ENCODE peak calls at places on chromosomes 13 and 19, in ten cellular contexts. P is stimulated activated naive CD8-positive, alpha-beta T cell treated with anti-CD3 and anti-CD28 coated beads, Interleukin-15, Interleukin-2, amounts not matched to agents 100 U/mL and 50 U/mL, for 24 hours; T is NCI-H774; O is GDM1; U is colonic mucosa; C is choroid plexus epithelial cell; N is activated T-helper 2 cell treated with anti-CD3 and anti-CD28 coated beads, Interferon-gamma antibody, Interleukin-2, Interleukin-4, amounts not matched to agents 10 μg/mL and 5 μg/mL and 100 μg/mL, durations not matched to agents 14 hours and 24 hours and 36 hours; Q is skeletal muscle cell; R is EH; S is posterior vena cava. M is an unnamed sample.

GRCh38 chr19:51337141-51337860 is 4.6 kb downstream of the VSIG10L start:
- DNase-seq in P (no peak), T (no peak), O (no peak), U (no peak), C (no peak), N (no peak), Q (no peak), R (no peak), S (no peak), M (no peak)

GRCh38 chr13:46181799-46182490 is at the start of gene LCP1:
- DNase-seq in P (peak), T (peak), O (peak), U (peak), C (no peak), N (peak), Q (no peak), R (no peak), S (no peak), M (no peak)

GRCh38 chr13:36431204-36432105 is 840 bp upstream of the CCNA1 start:
- DNase-seq in P (peak), T (peak), O (no peak), U (no peak), C (no peak), N (no peak), Q (no peak), R (no peak), S (peak), M (no peak)

GRCh38 chr13:104534847-104535246 is 1468.6 kb upstream of the SLC10A2 start:
- DNase-seq in P (no peak), T (no peak), O (no peak), U (peak), C (no peak), N (no peak), Q (no peak), R (no peak), S (no peak), M (no peak)

GRCh38 chr13:98405107-98405571 is 171.8 kb downstream of the STK24 start:
- DNase-seq in P (no peak), T (peak), O (no peak), U (no peak), C (peak), N (no peak), Q (no peak), R (no peak), S (no peak), M (no peak)

GRCh38 chr19:18206018-18206417 is 2.2 kb upstream of the RAB3A start:
- DNase-seq in P (no peak), T (no peak), O (no peak), U (no peak), C (no peak), N (no peak), Q (no peak), R (no peak), S (no peak), M (no peak)

GRCh38 chr19:495047-495439 is 1.2 kb upstream of the MADCAM1 start:
- DNase-seq in P (no peak), T (no peak), O (no peak), U (no peak), C (no peak), N (no peak), Q (no peak), R (no peak), S (no peak), M (no peak)

GRCh38 chr13:99087130-99087953 is 109.5 kb upstream of the DOCK9 start:
- DNase-seq in P (peak), T (peak), O (peak), U (peak), C (peak), N (peak), Q (no peak), R (peak), S (peak), M (no peak)

GRCh38 chr13:74246398-74246975 is 112.3 kb upstream of the KLF12 start:
- DNase-seq in P (peak), T (no peak), O (no peak), U (no peak), C (peak), N (no peak), Q (no peak), R (peak), S (no peak), M (no peak)

GRCh38 chr19:30226464-30227070 is 145.6 kb upstream of the ZNF536 start:
- DNase-seq in P (no peak), T (no peak), O (no peak), U (no peak), C (no peak), N (no peak), Q (no peak), R (no peak), S (no peak), M (no peak)

GRCh38 chr13:95754069-95754468 is 77.1 kb downstream of the DNAJC3 start:
- DNase-seq in P (no peak), T (no peak), O (no peak), U (no peak), C (no peak), N (no peak), Q (no peak), R (no peak), S (no peak), M (no peak)

GRCh38 chr19:48325265-48325910 is at the start of gene EMP3:
- DNase-seq in P (peak), T (no peak), O (peak), U (peak), C (peak), N (peak), Q (peak), R (peak), S (peak), M (peak)

GRCh38 chr19:55255618-55256423 is 3.0 kb downstream of the PPP6R1 start:
- DNase-seq in P (peak), T (no peak), O (peak), U (no peak), C (no peak), N (peak), Q (no peak), R (peak), S (no peak), M (no peak)

GRCh38 chr19:57708641-57709354 is at the start of gene ZNF154:
- DNase-seq in P (peak), T (no peak), O (no peak), U (peak), C (peak), N (peak), Q (peak), R (no peak), S (peak), M (peak)

GRCh38 chr19:49614096-49614857 is 23.3 kb downstream of the PRR12 start:
- DNase-seq in P (peak), T (no peak), O (no peak), U (no peak), C (peak), N (no peak), Q (peak), R (peak), S (no peak), M (peak)

GRCh38 chr13:112442483-112443090 is 66.4 kb downstream of the SPACA7 start:
- DNase-seq in P (no peak), T (no peak), O (no peak), U (peak), C (no peak), N (peak), Q (no peak), R (peak), S (no peak), M (no peak)

GRCh38 chr13:44351505-44351854 is 22.1 kb upstream of the SERP2 start:
- DNase-seq in P (no peak), T (no peak), O (no peak), U (no peak), C (no peak), N (no peak), Q (no peak), R (no peak), S (no peak), M (no peak)

GRCh38 chr13:114106991-114107685 is 25.3 kb downstream of the RASA3 start:
- DNase-seq in P (peak), T (no peak), O (no peak), U (no peak), C (no peak), N (no peak), Q (no peak), R (no peak), S (peak), M (no peak)

GRCh38 chr13:77022341-77022740 is 4.6 kb downstream of the FBXL3 start:
- DNase-seq in P (no peak), T (no peak), O (no peak), U (no peak), C (peak), N (no peak), Q (no peak), R (peak), S (no peak), M (no peak)

GRCh38 chr19:5903502-5904301 is at the start of gene NDUFA11:
- DNase-seq in P (peak), T (peak), O (peak), U (peak), C (peak), N (peak), Q (no peak), R (no peak), S (peak), M (no peak)

GRCh38 chr13:110008816-110009215 is 222.4 kb upstream of the IRS2 start:
- DNase-seq in P (no peak), T (no peak), O (no peak), U (no peak), C (peak), N (no peak), Q (no peak), R (no peak), S (no peak), M (no peak)

GRCh38 chr19:13920940-13921744 is 15.1 kb downstream of the CC2D1A start:
- DNase-seq in P (peak), T (no peak), O (no peak), U (no peak), C (peak), N (no peak), Q (no peak), R (peak), S (no peak), M (no peak)

GRCh38 chr13:96391606-96392005 is 301.7 kb downstream of the HS6ST3 start:
- DNase-seq in P (no peak), T (no peak), O (no peak), U (no peak), C (no peak), N (no peak), Q (no peak), R (no peak), S (no peak), M (no peak)

GRCh38 chr13:21006141-21007005 is 55.0 kb downstream of the LATS2 start:
- DNase-seq in P (no peak), T (no peak), O (no peak), U (no peak), C (no peak), N (no peak), Q (no peak), R (no peak), S (no peak), M (no peak)

GRCh38 chr13:106570354-106570822 is 2.5 kb upstream of the ARGLU1 start:
- DNase-seq in P (peak), T (peak), O (no peak), U (peak), C (peak), N (peak), Q (peak), R (peak), S (peak), M (no peak)

GRCh38 chr13:113411216-113412023 is 41.9 kb downstream of the ADPRHL1 start:
- DNase-seq in P (no peak), T (no peak), O (no peak), U (peak), C (peak), N (no peak), Q (peak), R (peak), S (peak), M (peak)

GRCh38 chr13:45047394-45048328 is 58.3 kb downstream of the GPALPP1 start:
- DNase-seq in P (peak), T (peak), O (peak), U (peak), C (peak), N (peak), Q (peak), R (peak), S (peak), M (no peak)

GRCh38 chr13:35255241-35255640 is 221.2 kb downstream of the MAB21L1 start:
- DNase-seq in P (no peak), T (no peak), O (no peak), U (no peak), C (no peak), N (no peak), Q (no peak), R (no peak), S (no peak), M (no peak)

GRCh38 chr19:41922220-41922576 is 6.1 kb downstream of the ERFL start:
- DNase-seq in P (no peak), T (no peak), O (no peak), U (no peak), C (no peak), N (no peak), Q (no peak), R (no peak), S (no peak), M (no peak)

GRCh38 chr19:11373166-11373884 is 1.1 kb upstream of the SWSAP1 start:
- DNase-seq in P (no peak), T (peak), O (no peak), U (no peak), C (peak), N (no peak), Q (no peak), R (peak), S (no peak), M (no peak)

GRCh38 chr13:110913322-110913721 is 1.5 kb downstream of the ANKRD10 start:
- DNase-seq in P (no peak), T (no peak), O (no peak), U (peak), C (peak), N (no peak), Q (no peak), R (no peak), S (no peak), M (no peak)

GRCh38 chr13:35139591-35139990 is 197.5 kb downstream of the NBEA start:
- DNase-seq in P (no peak), T (no peak), O (peak), U (no peak), C (peak), N (no peak), Q (no peak), R (peak), S (no peak), M (peak)

GRCh38 chr13:28324181-28324789 is 170.6 kb downstream of the FLT1 start:
- DNase-seq in P (peak), T (no peak), O (peak), U (peak), C (peak), N (peak), Q (no peak), R (peak), S (no peak), M (no peak)

GRCh38 chr13:26050568-26051230 is 1.1 kb downstream of the SHISA2 start:
- DNase-seq in P (peak), T (peak), O (no peak), U (no peak), C (peak), N (no peak), Q (no peak), R (no peak), S (no peak), M (no peak)

GRCh38 chr19:4913996-4914735 is 4.9 kb downstream of the UHRF1 start:
- DNase-seq in P (peak), T (no peak), O (no peak), U (no peak), C (no peak), N (no peak), Q (no peak), R (peak), S (no peak), M (no peak)

GRCh38 chr13:39788097-39788496 is 132.6 kb downstream of the COG6 start:
- DNase-seq in P (no peak), T (no peak), O (no peak), U (no peak), C (no peak), N (no peak), Q (no peak), R (no peak), S (no peak), M (no peak)

GRCh38 chr19:40441719-40442253 is 2.3 kb downstream of the SERTAD3 start:
- DNase-seq in P (no peak), T (no peak), O (no peak), U (no peak), C (peak), N (no peak), Q (no peak), R (no peak), S (no peak), M (no peak)

GRCh38 chr19:2487780-2488330 is 11.9 kb downstream of the GADD45B start:
- DNase-seq in P (no peak), T (no peak), O (no peak), U (no peak), C (no peak), N (no peak), Q (no peak), R (no peak), S (no peak), M (no peak)